ENCODE peak calls at places on chromosomes 16 and 17, in nine cellular contexts. W is Peyer's patch, L is testis, V is tibial nerve, M is heart left ventricle, E is stomach, T is esophagus squamous epithelium, G is HCT116, N is body of pancreas. Q is an unnamed sample. For H3K4me1, the result is how much of the 10 kb centered on the place peaks cover.

GRCh38 chr16:49472598-49472997 is 99.0 kb downstream of the C16orf78 start:
- DNase-seq in W (peak), L (peak), V (no peak), M (peak), E (peak), T (no peak), G (no peak), N (no peak), Q (peak)

GRCh38 chr17:61149862-61150362 is 249.7 kb upstream of the TBX2 start:
- DNase-seq in W (no peak), L (no peak), V (no peak), M (no peak), E (no peak), T (no peak), G (no peak), N (no peak), Q (no peak)

GRCh38 chr17:11553135-11553534 is 45.1 kb upstream of the DNAH9 start:
- DNase-seq in W (no peak), L (no peak), V (no peak), M (no peak), E (no peak), T (no peak), G (no peak), N (no peak), Q (no peak)

GRCh38 chr17:19460695-19461094 is 49.7 kb downstream of the RNF112 start:
- DNase-seq in W (no peak), L (no peak), V (no peak), M (no peak), E (no peak), T (no peak), G (no peak), N (no peak), Q (no peak)

GRCh38 chr17:51743477-51743876 is 415.0 kb downstream of the CA10 start:
- DNase-seq in W (no peak), L (no peak), V (no peak), M (no peak), E (no peak), T (no peak), G (no peak), N (no peak), Q (no peak)

GRCh38 chr16:2285731-2286191 is 17.8 kb upstream of the RNPS1 start:
- DNase-seq in W (no peak), L (no peak), V (no peak), M (no peak), E (no peak), T (no peak), G (no peak), N (no peak), Q (no peak)

GRCh38 chr17:42531455-42532354 is 4.3 kb upstream of the NAGLU start:
- DNase-seq in W (peak), L (peak), V (no peak), M (peak), E (peak), T (no peak), G (no peak), N (peak), Q (no peak)

GRCh38 chr17:72407336-72408121 is 286.7 kb downstream of the SOX9 start:
- DNase-seq in W (peak), L (no peak), V (no peak), M (peak), E (peak), T (no peak), G (peak), N (peak), Q (peak)

GRCh38 chr16:71637398-71637797 is 11.4 kb downstream of the MARVELD3 start:
- DNase-seq in W (no peak), L (no peak), V (no peak), M (peak), E (no peak), T (no peak), G (no peak), N (no peak), Q (no peak)

GRCh38 chr17:14321476-14321949 is 20.6 kb downstream of the HS3ST3B1 start:
- DNase-seq in W (no peak), L (no peak), V (no peak), M (no peak), E (no peak), T (no peak), G (no peak), N (no peak), Q (no peak)

GRCh38 chr17:19507673-19508326 is 25.9 kb upstream of the SLC47A1 start:
- DNase-seq in W (peak), L (peak), V (peak), M (peak), E (peak), T (no peak), G (peak), N (peak), Q (peak)

GRCh38 chr16:28491080-28491969 is 549 bp downstream of the CLN3 start:
- DNase-seq in W (no peak), L (peak), V (peak), M (peak), E (no peak), T (no peak), G (no peak), N (peak), Q (peak)

GRCh38 chr16:68037820-68038597 is 14.9 kb downstream of the DUS2 start:
- DNase-seq in W (no peak), L (no peak), V (no peak), M (no peak), E (no peak), T (no peak), G (no peak), N (no peak), Q (no peak)

GRCh38 chr16:29982560-29983419 is 9.1 kb downstream of the TAOK2 start:
- DNase-seq in W (peak), L (no peak), V (no peak), M (no peak), E (no peak), T (no peak), G (no peak), N (no peak), Q (no peak)

GRCh38 chr17:27573971-27574525 is 56.9 kb upstream of the LGALS9 start:
- DNase-seq in W (no peak), L (no peak), V (no peak), M (no peak), E (no peak), T (no peak), G (no peak), N (no peak), Q (no peak)
- H3K4me1 ChIP-seq in W (under half), L (under half), V (under half), M (under half), E (under half), T (under half), G (under half), N (half or more), Q (under half)

DNA sequence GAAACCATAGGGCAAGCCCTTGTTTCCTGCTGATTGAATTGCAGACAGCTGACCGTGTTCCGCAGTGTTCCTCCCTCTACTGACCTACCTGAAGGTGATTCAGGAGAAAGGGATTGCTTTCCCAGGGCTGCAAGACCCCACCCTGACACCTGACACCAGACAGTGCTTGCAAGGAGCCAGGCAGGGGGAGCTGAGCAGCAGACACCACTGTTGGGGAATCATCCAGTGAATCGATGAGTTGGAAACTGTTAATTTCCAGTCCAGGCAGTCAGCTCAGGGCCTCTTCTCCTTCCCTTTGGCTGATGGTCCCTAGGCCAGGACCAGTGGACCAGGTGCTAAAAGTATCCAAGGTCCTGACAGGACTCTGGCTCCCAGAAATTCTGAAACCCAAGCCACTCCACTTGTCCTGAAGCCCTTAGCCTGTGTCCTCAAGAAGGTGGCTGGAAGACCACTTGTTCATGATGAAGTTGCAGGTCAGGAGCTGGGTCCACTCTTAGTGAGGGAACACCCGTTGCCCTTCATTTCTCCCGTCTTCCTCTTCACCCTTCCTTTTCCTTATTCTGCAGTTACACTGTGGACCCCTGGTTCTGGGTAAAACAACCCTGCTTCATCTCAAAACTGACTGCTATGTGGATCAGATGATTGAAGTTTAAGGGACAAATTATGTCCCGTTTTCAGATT is 9.5 kb upstream of the UNK start:
- DNase-seq in W (no peak), L (no peak), V (no peak), M (no peak), E (no peak), T (no peak), G (no peak), N (peak), Q (peak)
- TF ChIP-seq POLR2A in W (no peak), L (no peak), V (no peak), M (no peak), E (no peak), T (no peak), G (no peak), N (peak), Q (no peak)

GRCh38 chr17:81833921-81834830 is 674 bp downstream of the PPP1R27 start:
- DNase-seq in W (no peak), L (no peak), V (no peak), M (no peak), E (no peak), T (no peak), G (no peak), N (no peak), Q (no peak)
- H3K4me1 ChIP-seq in W (under half), L (under half), V (under half), M (under half), E (under half), T (under half), G (under half), N (under half), Q (under half)

GRCh38 chr16:65094009-65094408 is 27.9 kb downstream of the CDH11 start:
- DNase-seq in W (no peak), L (no peak), V (no peak), M (no peak), E (no peak), T (no peak), G (no peak), N (no peak), Q (no peak)
- TF ChIP-seq POLR2A in W (no peak), L (no peak), V (no peak), M (no peak), E (no peak), T (no peak), G (no peak), N (no peak), Q (no peak)

DNA sequence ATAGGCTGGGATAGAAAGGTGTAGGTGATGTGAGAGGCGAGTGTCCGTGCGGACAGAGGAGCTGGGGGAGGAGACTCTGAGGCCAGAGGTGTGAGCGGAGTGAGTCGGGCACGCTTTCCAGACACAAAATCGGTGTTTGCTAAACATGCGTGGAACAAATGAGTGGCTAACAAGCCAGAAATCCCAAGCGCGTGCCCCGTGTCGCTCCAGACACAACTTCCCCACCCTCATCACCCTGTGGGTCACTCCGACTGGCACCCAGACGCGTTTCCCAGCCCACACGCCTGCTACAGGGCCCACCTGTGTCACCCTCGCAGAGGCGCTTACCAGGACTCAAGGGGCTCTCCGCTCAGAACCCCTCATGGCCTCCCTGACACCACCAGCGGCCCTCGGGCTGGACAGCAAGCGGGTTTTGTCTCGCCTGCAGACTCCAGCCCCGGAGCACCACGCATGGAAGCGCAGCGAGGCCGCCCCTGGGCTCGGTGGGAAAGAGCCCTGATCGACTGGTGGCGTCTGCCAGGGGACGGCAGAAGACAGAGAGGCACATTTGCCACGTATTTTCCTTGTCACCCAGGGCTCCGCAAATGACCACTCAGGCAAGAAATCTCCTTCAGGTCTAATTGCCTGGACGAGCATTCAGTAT is 6.0 kb upstream of the RPH3AL start:
- DNase-seq in W (no peak), L (no peak), V (no peak), M (no peak), E (no peak), T (no peak), G (no peak), N (no peak), Q (no peak)
- H3K4me1 ChIP-seq in W (under half), L (under half), V (under half), M (under half), E (under half), T (under half), G (under half), N (under half), Q (under half)

DNA sequence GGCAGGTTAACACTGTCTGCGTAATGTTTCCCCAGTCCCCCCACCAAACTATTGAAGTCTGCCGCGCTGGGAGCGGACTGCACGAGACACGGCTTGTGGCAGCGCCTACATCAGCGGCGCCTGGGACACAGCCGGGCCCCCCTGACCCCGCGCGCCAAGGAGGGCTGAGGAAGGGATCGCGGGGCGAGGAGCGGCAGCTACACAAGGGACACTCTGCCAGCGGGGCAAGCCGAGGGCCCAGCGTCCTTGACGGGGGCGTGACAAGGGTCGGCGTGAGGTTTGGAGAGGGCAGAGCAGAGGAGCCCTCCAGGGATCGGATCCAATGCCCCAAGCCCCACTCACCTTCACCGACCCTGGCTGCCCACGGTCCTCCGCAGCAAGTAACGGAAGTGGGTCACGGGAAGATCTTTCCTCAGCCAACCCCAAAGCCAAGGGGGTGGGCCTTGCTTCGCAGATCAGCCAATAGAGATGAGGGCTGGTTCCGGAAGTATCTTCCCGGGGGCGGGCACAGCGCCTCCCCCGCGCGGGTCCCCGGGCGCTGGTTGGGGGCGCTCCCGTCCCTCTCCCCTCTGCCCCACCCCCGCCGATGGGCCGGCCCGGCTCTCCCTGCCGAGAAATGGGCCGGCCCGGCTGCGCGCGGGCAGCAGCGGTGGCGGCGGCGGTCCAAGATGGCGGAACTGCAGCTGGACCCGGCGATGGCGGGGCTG is at the start of the genes ATP5PD and KCTD2:
- DNase-seq in W (peak), L (peak), V (peak), M (peak), E (peak), T (peak), G (peak), N (peak), Q (peak)
- TF ChIP-seq POLR2A in W (peak), L (no peak), V (peak), M (peak), E (no peak), T (peak), G (peak), N (peak), Q (peak)

DNA sequence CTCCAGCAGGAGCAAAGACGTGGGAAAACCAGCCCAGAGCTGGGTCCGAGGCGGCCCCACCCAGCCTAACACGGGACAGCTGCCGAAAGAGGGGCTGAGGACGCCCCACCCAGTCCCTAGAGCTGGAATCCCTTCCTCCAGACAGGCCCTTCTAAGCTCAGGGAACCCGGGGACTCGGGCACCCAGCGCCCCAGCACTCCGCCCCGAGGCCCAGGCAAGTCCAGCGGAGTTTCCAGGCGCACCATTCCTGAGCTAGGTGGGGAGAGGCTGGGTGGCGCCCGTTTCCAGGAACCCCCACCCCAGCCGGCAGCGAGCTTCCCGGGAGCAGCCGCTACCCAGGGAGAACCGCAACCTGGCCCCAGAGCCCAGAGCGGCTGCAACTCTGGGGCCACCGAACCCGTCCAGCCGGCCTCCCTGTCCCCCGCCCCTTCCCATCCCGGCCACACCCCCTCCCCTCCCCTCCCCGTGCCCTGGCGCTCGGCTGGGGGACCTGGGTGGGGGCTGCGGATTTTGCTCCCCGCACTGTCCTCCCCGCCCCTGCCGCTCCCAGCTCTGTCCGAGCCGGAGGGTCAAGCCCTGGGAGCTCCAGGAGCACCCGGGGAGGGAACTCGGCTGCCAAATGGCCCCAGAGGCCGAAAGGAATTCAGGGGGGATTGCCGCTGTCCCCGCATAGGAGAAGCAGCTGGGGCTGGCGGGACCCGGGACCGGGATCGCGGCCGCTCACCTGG is 503 bp downstream of the TMC6 start:
- DNase-seq in W (peak), L (no peak), V (no peak), M (no peak), E (peak), T (no peak), G (no peak), N (peak), Q (no peak)
- H3K4me1 ChIP-seq in W (half or more), L (under half), V (half or more), M (half or more), E (half or more), T (half or more), G (under half), N (under half), Q (under half)

GRCh38 chr17:16940116-16940881 is 31.6 kb downstream of the TNFRSF13B start:
- DNase-seq in W (no peak), L (no peak), V (no peak), M (no peak), E (peak), T (no peak), G (no peak), N (no peak), Q (no peak)

GRCh38 chr17:16938496-16939270 is 33.2 kb downstream of the TNFRSF13B start:
- DNase-seq in W (no peak), L (peak), V (no peak), M (no peak), E (peak), T (no peak), G (no peak), N (no peak), Q (no peak)

GRCh38 chr17:16939271-16939576 is 32.7 kb downstream of the TNFRSF13B start:
- DNase-seq in W (no peak), L (no peak), V (no peak), M (no peak), E (no peak), T (no peak), G (no peak), N (no peak), Q (no peak)

GRCh38 chr17:16941072-16941641 is 30.8 kb downstream of the TNFRSF13B start:
- DNase-seq in W (no peak), L (peak), V (no peak), M (no peak), E (peak), T (no peak), G (no peak), N (no peak), Q (no peak)

DNA sequence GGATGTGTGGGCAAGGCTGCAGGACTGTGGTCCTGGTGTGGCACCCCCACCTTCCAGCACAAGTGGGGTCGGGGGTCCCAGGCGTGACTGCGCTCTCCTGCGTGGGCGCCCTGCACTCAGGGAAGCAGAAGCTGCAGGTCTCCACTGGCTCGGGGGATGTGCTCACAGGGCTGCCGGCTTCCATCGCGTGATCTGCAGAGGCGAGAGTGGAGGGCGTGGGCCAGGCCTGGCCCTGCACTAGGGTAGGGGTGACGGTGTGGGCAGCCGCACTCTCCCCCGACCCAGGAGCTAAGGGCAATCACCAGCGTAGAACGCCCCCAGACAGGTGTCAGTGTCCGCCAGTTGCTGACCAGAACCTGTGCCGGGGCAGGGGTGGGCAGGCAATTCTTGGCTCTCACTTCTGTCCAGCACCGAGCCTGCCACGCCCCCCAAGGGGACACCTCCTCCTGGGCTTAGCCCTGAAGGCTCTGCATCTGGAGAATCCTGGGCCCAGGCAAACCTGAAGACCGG is 32.3 kb downstream of the TNFRSF13B start:
- DNase-seq in W (no peak), L (no peak), V (no peak), M (no peak), E (peak), T (no peak), G (no peak), N (no peak), Q (no peak)
- TF ChIP-seq POLR2A in W (no peak), L (no peak), V (no peak), M (no peak), E (no peak), T (no peak), G (no peak), N (no peak), Q (no peak)

Q was measured in ovary.